ENCODE peak calls at places on chromosomes 13 and 19, in four cellular contexts. One of them, this sample, is unnamed.

GRCh38 chr19:4272894-4273293 is 6.2 kb upstream of the SHD start:
- DNase-seq in activated naive CD4-positive, alpha-beta T cell: no peak
- DNase-seq in left cardiac atrium: no peak
- DNase-seq in Calu3: no peak
- DNase-seq in this sample: no peak

GRCh38 chr19:17347877-17348276 is 10.5 kb downstream of the GTPBP3 start:
- DNase-seq in activated naive CD4-positive, alpha-beta T cell: no peak
- DNase-seq in left cardiac atrium: no peak
- DNase-seq in Calu3: no peak
- DNase-seq in this sample: no peak

GRCh38 chr19:34990578-34991192 is 9.4 kb upstream of the GRAMD1A start:
- DNase-seq in Calu3: no peak
- DNase-seq in left cardiac atrium: no peak
- DNase-seq in activated naive CD4-positive, alpha-beta T cell: no peak
- DNase-seq in this sample: no peak

GRCh38 chr19:51147663-51148062 is 5.6 kb downstream of the SIGLEC7 start:
- DNase-seq in Calu3: no peak
- DNase-seq in activated naive CD4-positive, alpha-beta T cell: no peak
- DNase-seq in left cardiac atrium: no peak
- DNase-seq in this sample: no peak

GRCh38 chr13:97257228-97257755 is 35.2 kb downstream of the MBNL2 start:
- DNase-seq in activated naive CD4-positive, alpha-beta T cell: no peak
- DNase-seq in left cardiac atrium: no peak
- DNase-seq in Calu3: no peak
- DNase-seq in this sample: no peak

GRCh38 chr13:108777421-108778420 is 148.3 kb downstream of the MYO16 start:
- DNase-seq in activated naive CD4-positive, alpha-beta T cell: no peak
- DNase-seq in left cardiac atrium: no peak
- DNase-seq in Calu3: no peak
- DNase-seq in this sample: no peak

GRCh38 chr13:20192470-20193141 is at the start of gene GJB2:
- DNase-seq in left cardiac atrium: no peak
- DNase-seq in Calu3: peak; percentile 19
- DNase-seq in activated naive CD4-positive, alpha-beta T cell: no peak
- DNase-seq in this sample: peak; percentile 59

GRCh38 chr19:57665261-57665806 is 3.4 kb upstream of the ZSCAN4 start:
- DNase-seq in left cardiac atrium: no peak
- DNase-seq in activated naive CD4-positive, alpha-beta T cell: no peak
- DNase-seq in Calu3: no peak
- DNase-seq in this sample: no peak

GRCh38 chr13:113848020-113848419 is 15.9 kb downstream of the GAS6 start:
- DNase-seq in activated naive CD4-positive, alpha-beta T cell: no peak
- DNase-seq in Calu3: no peak
- DNase-seq in left cardiac atrium: no peak
- DNase-seq in this sample: no peak

GRCh38 chr13:93655132-93655531 is 428.5 kb downstream of the GPC6 start:
- DNase-seq in activated naive CD4-positive, alpha-beta T cell: no peak
- DNase-seq in left cardiac atrium: no peak
- DNase-seq in Calu3: no peak
- DNase-seq in this sample: no peak

GRCh38 chr13:97030705-97031452 is 36.6 kb upstream of the OXGR1 start:
- DNase-seq in activated naive CD4-positive, alpha-beta T cell: no peak
- DNase-seq in Calu3: no peak
- DNase-seq in left cardiac atrium: no peak
- DNase-seq in this sample: peak; percentile 79

GRCh38 chr19:18233224-18233825 is 7.1 kb upstream of the PDE4C start:
- DNase-seq in left cardiac atrium: no peak
- DNase-seq in Calu3: peak; percentile 59
- DNase-seq in activated naive CD4-positive, alpha-beta T cell: peak; percentile 7
- DNase-seq in this sample: no peak

GRCh38 chr13:71867101-71867814 is at the start of gene DACH1:
- DNase-seq in Calu3: no peak
- DNase-seq in activated naive CD4-positive, alpha-beta T cell: no peak
- DNase-seq in left cardiac atrium: peak; percentile 36
- DNase-seq in this sample: peak; percentile 47

GRCh38 chr19:18590273-18591272 is 2.0 kb downstream of the REX1BD start:
- DNase-seq in left cardiac atrium: no peak
- DNase-seq in activated naive CD4-positive, alpha-beta T cell: no peak
- DNase-seq in Calu3: no peak
- DNase-seq in this sample: no peak

GRCh38 chr19:29667390-29667783 is 2.1 kb downstream of the PLEKHF1 start:
- DNase-seq in left cardiac atrium: no peak
- DNase-seq in activated naive CD4-positive, alpha-beta T cell: no peak
- DNase-seq in Calu3: no peak
- DNase-seq in this sample: no peak

GRCh38 chr13:110162053-110162452 is 144.9 kb downstream of the COL4A1 start:
- DNase-seq in left cardiac atrium: no peak
- DNase-seq in activated naive CD4-positive, alpha-beta T cell: no peak
- DNase-seq in Calu3: no peak
- DNase-seq in this sample: no peak

GRCh38 chr13:33452873-33453558 is 167.5 kb upstream of the STARD13 start:
- DNase-seq in left cardiac atrium: no peak
- DNase-seq in activated naive CD4-positive, alpha-beta T cell: no peak
- DNase-seq in Calu3: no peak
- DNase-seq in this sample: no peak

GRCh38 chr13:73622375-73622774 is 511.8 kb downstream of the KLF12 start:
- DNase-seq in left cardiac atrium: no peak
- DNase-seq in activated naive CD4-positive, alpha-beta T cell: no peak
- DNase-seq in Calu3: no peak
- DNase-seq in this sample: no peak

GRCh38 chr19:30163663-30164062 is 208.5 kb upstream of the ZNF536 start:
- DNase-seq in activated naive CD4-positive, alpha-beta T cell: no peak
- DNase-seq in left cardiac atrium: no peak
- DNase-seq in Calu3: no peak
- DNase-seq in this sample: no peak

GRCh38 chr13:80040219-80040976 is 300.5 kb downstream of the SPRY2 start:
- DNase-seq in left cardiac atrium: no peak
- DNase-seq in Calu3: no peak
- DNase-seq in activated naive CD4-positive, alpha-beta T cell: no peak
- DNase-seq in this sample: peak; percentile 39

GRCh38 chr13:112658807-112659206 is 31.0 kb upstream of the ATP11A start:
- DNase-seq in Calu3: peak; percentile 8
- DNase-seq in activated naive CD4-positive, alpha-beta T cell: no peak
- DNase-seq in left cardiac atrium: no peak
- DNase-seq in this sample: no peak

GRCh38 chr13:105016266-105016665 is 1519.2 kb downstream of the EFNB2 start:
- DNase-seq in left cardiac atrium: no peak
- DNase-seq in Calu3: no peak
- DNase-seq in activated naive CD4-positive, alpha-beta T cell: no peak
- DNase-seq in this sample: no peak

GRCh38 chr19:38433268-38433733 is at the start of gene RYR1:
- DNase-seq in activated naive CD4-positive, alpha-beta T cell: peak; percentile 12
- DNase-seq in Calu3: no peak
- DNase-seq in left cardiac atrium: peak; percentile 76
- DNase-seq in this sample: no peak

This sample was measured in HT-29.